ENCODE peak calls at places on chromosomes 12 and 14, in nine cellular contexts. F is SJSA1; L is psoas muscle; A is aorta; Q is NCI-H2107; V is stimulated activated CD4-positive, alpha-beta T cell treated with anti-CD3 and anti-CD28 coated beads, Interleukin-12 subunit alpha, Interleukin-12 subunit beta, amount 100 ng/mL, for 4 hours; E is T-helper 1 cell; B is posterior vena cava; D is left colon. P is an unnamed sample.

GRCh38 chr12:120445911-120446909 is at the start of the genes GATC and TRIAP1:
- DNase-seq in F (peak; percentile 88), L (peak; percentile 83), A (peak; percentile 89), Q (peak; percentile 86), V (peak; percentile 86), E (peak; percentile 79), B (peak; percentile 96), D (peak; percentile 91), P (no peak)

GRCh38 chr14:77554207-77554606 is 55.6 kb upstream of the ISM2 start:
- DNase-seq in F (no peak), L (no peak), A (no peak), Q (no peak), V (no peak), E (no peak), B (no peak), D (no peak), P (no peak)

GRCh38 chr12:25195056-25195971 is at the start of the genes DNAI7 and ETFRF1:
- DNase-seq in F (peak; percentile 94), L (peak; percentile 99), A (peak; percentile 99), Q (peak; percentile 92), V (peak; percentile 96), E (peak; percentile 96), B (peak; percentile 99), D (peak; percentile 100), P (peak; percentile 81)

GRCh38 chr12:117114784-117115183 is 15.6 kb upstream of the TESC start:
- DNase-seq in F (no peak), L (no peak), A (no peak), Q (no peak), V (no peak), E (no peak), B (peak; percentile 35), D (no peak), P (peak; percentile 72)

GRCh38 chr12:41923351-41923750 is 221.3 kb downstream of the GXYLT1 start:
- DNase-seq in F (no peak), L (no peak), A (no peak), Q (no peak), V (no peak), E (no peak), B (no peak), D (no peak), P (no peak)

GRCh38 chr12:52182898-52183543 is 8.8 kb downstream of the KRT80 start:
- DNase-seq in F (no peak), L (no peak), A (no peak), Q (peak; percentile 46), V (no peak), E (no peak), B (no peak), D (no peak), P (no peak)

GRCh38 chr12:132489602-132490239 is at the start of gene FBRSL1:
- DNase-seq in F (no peak), L (peak; percentile 90), A (peak; percentile 92), Q (peak; percentile 77), V (peak; percentile 95), E (peak; percentile 97), B (peak; percentile 98), D (peak; percentile 97), P (peak; percentile 77)

GRCh38 chr14:50719911-50720759 is 52.0 kb upstream of the SAV1 start:
- DNase-seq in F (peak; percentile 54), L (no peak), A (no peak), Q (no peak), V (no peak), E (no peak), B (no peak), D (no peak), P (no peak)

GRCh38 chr14:102804858-102805257 is 27.6 kb downstream of the TRAF3 start:
- DNase-seq in F (no peak), L (no peak), A (no peak), Q (no peak), V (no peak), E (no peak), B (no peak), D (no peak), P (no peak)

GRCh38 chr12:66049538-66050282 is 80.8 kb downstream of the LLPH start:
- DNase-seq in F (no peak), L (no peak), A (no peak), Q (no peak), V (no peak), E (no peak), B (no peak), D (no peak), P (no peak)

GRCh38 chr12:47755655-47756562 is 2.8 kb downstream of the RAPGEF3 start:
- DNase-seq in F (no peak), L (no peak), A (no peak), Q (no peak), V (no peak), E (no peak), B (no peak), D (peak; percentile 79), P (no peak)

GRCh38 chr14:105884808-105885281 is 358.5 kb downstream of the TMEM121 start:
- DNase-seq in F (no peak), L (no peak), A (peak; percentile 33), Q (no peak), V (no peak), E (no peak), B (peak; percentile 57), D (no peak), P (no peak)

GRCh38 chr14:104894331-104895206 is 29.5 kb downstream of the CEP170B start:
- DNase-seq in F (no peak), L (peak; percentile 11), A (no peak), Q (no peak), V (no peak), E (no peak), B (peak; percentile 70), D (no peak), P (no peak)

GRCh38 chr12:1590083-1590979 is 4.0 kb downstream of the FBXL14 start:
- DNase-seq in F (no peak), L (no peak), A (peak; percentile 64), Q (no peak), V (no peak), E (no peak), B (no peak), D (peak; percentile 43), P (no peak)

GRCh38 chr12:94725375-94726168 is 75.2 kb upstream of the TMCC3 start:
- DNase-seq in F (peak; percentile 8), L (no peak), A (no peak), Q (no peak), V (no peak), E (no peak), B (no peak), D (peak; percentile 33), P (no peak)

GRCh38 chr12:57479043-57479375 is 657 bp downstream of the ARHGAP9 start:
- DNase-seq in F (no peak), L (no peak), A (no peak), Q (no peak), V (no peak), E (no peak), B (peak; percentile 53), D (no peak), P (no peak)

GRCh38 chr12:52200783-52201519 is 9.1 kb upstream of the KRT80 start:
- DNase-seq in F (no peak), L (no peak), A (peak; percentile 31), Q (no peak), V (no peak), E (no peak), B (no peak), D (no peak), P (no peak)

GRCh38 chr12:24473097-24473496 is 475.8 kb downstream of the BCAT1 start:
- DNase-seq in F (no peak), L (no peak), A (no peak), Q (no peak), V (no peak), E (no peak), B (no peak), D (no peak), P (no peak)

GRCh38 chr12:31506907-31507306 is 84.0 kb downstream of the DENND5B start:
- DNase-seq in F (peak; percentile 15), L (no peak), A (no peak), Q (no peak), V (no peak), E (no peak), B (no peak), D (no peak), P (no peak)

GRCh38 chr12:50060120-50060468 is 2.7 kb downstream of the ASIC1 start:
- DNase-seq in F (no peak), L (no peak), A (no peak), Q (no peak), V (no peak), E (no peak), B (no peak), D (no peak), P (no peak)

GRCh38 chr12:46149905-46150304 is 118.9 kb downstream of the SLC38A1 start:
- DNase-seq in F (no peak), L (no peak), A (no peak), Q (no peak), V (no peak), E (no peak), B (no peak), D (no peak), P (no peak)

GRCh38 chr12:55699471-55700055 is 8.1 kb downstream of the ITGA7 start:
- DNase-seq in F (no peak), L (no peak), A (no peak), Q (no peak), V (no peak), E (no peak), B (peak; percentile 70), D (no peak), P (no peak)

GRCh38 chr12:88371416-88372183 is 208.7 kb downstream of the KITLG start:
- DNase-seq in F (no peak), L (peak; percentile 31), A (peak; percentile 51), Q (no peak), V (no peak), E (no peak), B (peak; percentile 80), D (peak; percentile 29), P (no peak)

GRCh38 chr12:84978921-84979320 is 57.2 kb downstream of the TSPAN19 start:
- DNase-seq in F (no peak), L (no peak), A (no peak), Q (no peak), V (no peak), E (no peak), B (no peak), D (no peak), P (no peak)

GRCh38 chr14:72752034-72752412 is 141.9 kb downstream of the DPF3 start:
- DNase-seq in F (no peak), L (no peak), A (no peak), Q (no peak), V (no peak), E (no peak), B (peak; percentile 36), D (no peak), P (no peak)

GRCh38 chr12:84512751-84513150 is 399.8 kb downstream of the SLC6A15 start:
- DNase-seq in F (no peak), L (no peak), A (no peak), Q (no peak), V (no peak), E (no peak), B (no peak), D (no peak), P (no peak)

GRCh38 chr14:80275208-80275850 is 64.0 kb upstream of the DIO2 start:
- DNase-seq in F (peak; percentile 41), L (no peak), A (no peak), Q (no peak), V (no peak), E (no peak), B (no peak), D (no peak), P (no peak)

GRCh38 chr12:50597200-50598195 is 92.7 kb downstream of the DIP2B start:
- DNase-seq in F (peak; percentile 47), L (no peak), A (no peak), Q (no peak), V (peak; percentile 41), E (no peak), B (no peak), D (no peak), P (no peak)